ENCODE peak calls at places on chromosomes 7 and 10, in four cellular contexts. R is brain pericyte; G is kidney epithelial cell; Y is activated CD8-positive, alpha-beta memory T cell treated with anti-CD3 and anti-CD28 coated beads for 4 hours. A is an unnamed sample.

GRCh38 chr10:19713800-19714525 is 102.3 kb upstream of the PLXDC2 start:
- DNase-seq in R (no peak), G (no peak), Y (no peak), A (no peak)

GRCh38 chr7:40604601-40605438 is 470.0 kb downstream of the SUGCT start:
- DNase-seq in R (peak; percentile 5), G (peak; percentile 16), Y (no peak), A (no peak)

GRCh38 chr10:72145657-72146450 is 57.5 kb upstream of the SPOCK2 start:
- DNase-seq in R (no peak), G (no peak), Y (no peak), A (no peak)

GRCh38 chr7:55194522-55194921 is 170.6 kb upstream of the LANCL2 start:
- DNase-seq in R (no peak), G (no peak), Y (no peak), A (no peak)

GRCh38 chr10:130498042-130498441 is 361.9 kb downstream of the GLRX3 start:
- DNase-seq in R (no peak), G (no peak), Y (no peak), A (no peak)

GRCh38 chr10:77313066-77313750 is 324.4 kb downstream of the KCNMA1 start:
- DNase-seq in R (no peak), G (no peak), Y (no peak), A (no peak)

GRCh38 chr10:132306341-132306685 is 1.4 kb downstream of the STK32C start:
- DNase-seq in R (no peak), G (no peak), Y (no peak), A (no peak)

GRCh38 chr7:37971491-37971890 is 51.1 kb downstream of the EPDR1 start:
- DNase-seq in R (no peak), G (no peak), Y (no peak), A (no peak)

GRCh38 chr7:7783001-7783400 is 64.6 kb upstream of the RPA3 start:
- DNase-seq in R (no peak), G (no peak), Y (no peak), A (no peak)

GRCh38 chr10:46524471-46525176 is 31.8 kb downstream of the GPRIN2 start:
- DNase-seq in R (no peak), G (no peak), Y (no peak), A (no peak)

GRCh38 chr10:122841569-122841968 is 4.1 kb downstream of the CUZD1 start:
- DNase-seq in R (no peak), G (no peak), Y (no peak), A (no peak)

GRCh38 chr7:131654249-131654558 is 97.8 kb upstream of the PODXL start:
- DNase-seq in R (no peak), G (no peak), Y (no peak), A (no peak)

GRCh38 chr10:49620286-49620810 is 6.5 kb downstream of the CHAT start:
- DNase-seq in R (no peak), G (no peak), Y (no peak), A (no peak)

GRCh38 chr10:91201213-91201996 is 19.1 kb upstream of the PCGF5 start:
- DNase-seq in R (no peak), G (no peak), Y (no peak), A (no peak)

GRCh38 chr10:8137272-8137680 is 82.8 kb downstream of the GATA3 start:
- DNase-seq in R (no peak), G (no peak), Y (no peak), A (no peak)